ENCODE peak calls at places on chromosomes 2 and 18, in four cellular contexts. W is right atrium auricular region, A is kidney, L is ovary. B is an unnamed sample.
A peak's percentile ranks its signal among the peaks of the same experiment; 100 is the strongest.

GRCh38 chr2:30332791-30333453 is 101.6 kb downstream of the LBH start:
- DNase-seq in W (no peak), A (no peak), L (no peak), B (no peak)

GRCh38 chr2:12714391-12715221 is 2.1 kb upstream of the TRIB2 start:
- DNase-seq in W (no peak), A (peak; percentile 63), L (no peak), B (peak; percentile 47)

GRCh38 chr2:223759569-223760430 is 77.6 kb downstream of the AP1S3 start:
- DNase-seq in W (no peak), A (no peak), L (no peak), B (peak; percentile 93)

GRCh38 chr2:10584242-10584753 is 105.5 kb downstream of the NOL10 start:
- DNase-seq in W (no peak), A (no peak), L (no peak), B (peak; percentile 68)

GRCh38 chr2:8475349-8476045 is 206.4 kb upstream of the ID2 start:
- DNase-seq in W (no peak), A (no peak), L (no peak), B (no peak)

GRCh38 chr2:168992026-168992425 is 39.1 kb downstream of the ABCB11 start:
- DNase-seq in W (no peak), A (no peak), L (no peak), B (peak; percentile 94)

GRCh38 chr2:221958224-221958623 is 340.6 kb downstream of the PAX3 start:
- DNase-seq in W (no peak), A (no peak), L (no peak), B (no peak)

GRCh38 chr2:158546412-158547144 is 89.8 kb downstream of the PKP4 start:
- DNase-seq in W (no peak), A (no peak), L (no peak), B (no peak)

GRCh38 chr2:186187854-186188253 is 298.2 kb upstream of the ZC3H15 start:
- DNase-seq in W (no peak), A (no peak), L (no peak), B (no peak)

GRCh38 chr2:12347049-12347448 is 369.7 kb upstream of the TRIB2 start:
- DNase-seq in W (no peak), A (no peak), L (no peak), B (peak; percentile 95)

GRCh38 chr2:100237770-100238169 is 84.5 kb downstream of the LONRF2 start:
- DNase-seq in W (peak; percentile 40), A (no peak), L (no peak), B (no peak)

GRCh38 chr18:59416818-59417217 is 57.8 kb upstream of the LMAN1 start:
- DNase-seq in W (no peak), A (no peak), L (no peak), B (no peak)

GRCh38 chr18:45320724-45321123 is 294.6 kb upstream of the SLC14A2 start:
- DNase-seq in W (peak; percentile 73), A (no peak), L (no peak), B (no peak)

GRCh38 chr18:24942144-24942543 is 409.8 kb downstream of the ZNF521 start:
- DNase-seq in W (no peak), A (no peak), L (no peak), B (no peak)

GRCh38 chr2:98445708-98446577 is 1.3 kb downstream of the INPP4A start:
- DNase-seq in W (no peak), A (no peak), L (no peak), B (no peak)

GRCh38 chr2:68045337-68045736 is 17.5 kb downstream of the C1D start:
- DNase-seq in W (no peak), A (no peak), L (no peak), B (peak; percentile 59)

GRCh38 chr2:24672589-24672988 is 120.6 kb downstream of the PTRHD1 start:
- DNase-seq in W (no peak), A (no peak), L (no peak), B (no peak)

GRCh38 chr18:58091099-58091611 is 47.1 kb downstream of the NEDD4L start:
- DNase-seq in W (no peak), A (no peak), L (no peak), B (peak; percentile 73)

GRCh38 chr2:227450921-227451654 is 20.9 kb upstream of the AGFG1 start:
- DNase-seq in W (no peak), A (no peak), L (no peak), B (no peak)

GRCh38 chr2:64750001-64750816 is 96.5 kb upstream of the SERTAD2 start:
- DNase-seq in W (peak; percentile 71), A (peak; percentile 87), L (peak; percentile 75), B (no peak)

GRCh38 chr2:212330263-212330662 is 208.3 kb downstream of the ERBB4 start:
- DNase-seq in W (no peak), A (peak; percentile 26), L (no peak), B (no peak)

GRCh38 chr2:64291181-64291580 is 147.0 kb upstream of the PELI1 start:
- DNase-seq in W (no peak), A (no peak), L (no peak), B (peak; percentile 67)

GRCh38 chr18:6482198-6482977 is 67.7 kb upstream of the L3MBTL4 start:
- DNase-seq in W (peak; percentile 80), A (peak; percentile 92), L (peak; percentile 88), B (peak; percentile 35)

GRCh38 chr2:49241506-49241905 is 87.2 kb upstream of the FSHR start:
- DNase-seq in W (no peak), A (no peak), L (no peak), B (no peak)

GRCh38 chr18:54127759-54128378 is 96.6 kb downstream of the MBD2 start:
- DNase-seq in W (no peak), A (no peak), L (no peak), B (no peak)

GRCh38 chr2:31397099-31397498 is 17.4 kb downstream of the XDH start:
- DNase-seq in W (no peak), A (no peak), L (no peak), B (no peak)

GRCh38 chr2:190716176-190716807 is 67.4 kb downstream of the NAB1 start:
- DNase-seq in W (no peak), A (no peak), L (no peak), B (peak; percentile 32)

GRCh38 chr2:190717306-190717705 is 68.4 kb downstream of the NAB1 start:
- DNase-seq in W (no peak), A (no peak), L (no peak), B (no peak)

GRCh38 chr2:190720276-190720675 is 71.4 kb downstream of the NAB1 start:
- DNase-seq in W (no peak), A (no peak), L (no peak), B (no peak)

GRCh38 chr2:190718652-190719526 is 70.0 kb downstream of the NAB1 start:
- DNase-seq in W (peak; percentile 68), A (peak; percentile 77), L (no peak), B (peak; percentile 93)

DNA sequence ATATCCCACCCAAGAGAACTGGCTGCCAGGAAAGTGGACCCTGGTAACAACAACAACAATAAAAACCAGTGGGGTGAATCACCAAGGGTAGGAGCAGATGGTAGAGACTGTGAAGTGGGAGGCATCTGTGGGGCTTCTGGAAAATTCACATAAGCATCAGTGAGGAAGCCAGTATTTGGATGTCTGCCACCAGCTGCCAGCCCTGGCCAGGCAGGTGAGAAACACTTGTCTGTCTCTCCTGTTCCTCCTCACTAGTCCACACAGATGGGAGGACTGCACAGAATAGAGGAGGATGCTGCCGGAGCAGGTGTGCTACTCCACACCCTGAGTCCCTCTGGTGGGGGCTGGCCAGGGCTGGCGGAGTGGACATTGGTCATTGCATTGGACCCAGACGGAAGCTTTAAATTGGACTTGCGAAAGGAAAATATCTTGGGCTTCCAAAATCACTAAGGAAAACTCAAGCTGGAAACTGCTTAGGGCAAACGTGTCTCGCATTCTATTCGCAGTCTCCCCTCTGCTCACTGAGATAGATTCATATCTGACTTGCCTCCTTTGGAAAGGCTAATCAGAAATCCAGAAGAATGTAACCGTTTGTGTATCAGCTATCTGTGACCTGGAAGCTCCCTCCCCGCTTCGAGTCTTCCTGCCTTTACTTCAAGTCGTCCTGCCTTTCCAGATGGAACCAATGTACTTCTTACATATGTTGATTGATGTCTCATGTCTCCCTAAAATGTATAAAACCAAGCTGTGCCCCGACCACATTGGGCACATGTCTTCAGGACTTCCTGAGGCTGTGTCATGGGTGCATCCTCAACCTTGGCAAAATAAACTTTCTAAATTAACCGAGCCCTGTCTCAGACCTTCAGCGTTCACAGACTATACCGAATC is 69.1 kb downstream of the NAB1 start:
- DNase-seq in W (no peak), A (no peak), L (no peak), B (no peak)
- H3K27ac ChIP-seq in W (no peak overlapping the region), A (no peak overlapping the region), L (no peak overlapping the region), B (peak overlapping the region; percentile 44)

GRCh38 chr18:75230210-75231052 is 19.8 kb downstream of the TSHZ1 start:
- DNase-seq in W (no peak), A (no peak), L (no peak), B (no peak)

GRCh38 chr18:75228967-75229366 is 18.4 kb downstream of the TSHZ1 start:
- DNase-seq in W (no peak), A (no peak), L (no peak), B (no peak)

GRCh38 chr18:75227535-75227934 is 16.9 kb downstream of the TSHZ1 start:
- DNase-seq in W (no peak), A (no peak), L (no peak), B (no peak)

GRCh38 chr18:75229437-75229836 is 18.8 kb downstream of the TSHZ1 start:
- DNase-seq in W (no peak), A (no peak), L (no peak), B (no peak)

GRCh38 chr18:75231053-75231406 is 20.4 kb downstream of the TSHZ1 start:
- DNase-seq in W (no peak), A (no peak), L (no peak), B (no peak)
- TF ChIP-seq CTCF in W (no peak), A (no peak), L (no peak), B (no peak)

GRCh38 chr18:48922801-48923730 is 27.7 kb downstream of the SMAD7 start:
- DNase-seq in W (no peak), A (peak; percentile 93), L (peak; percentile 70), B (no peak)

GRCh38 chr18:48924621-48925601 is 25.9 kb downstream of the SMAD7 start:
- DNase-seq in W (no peak), A (peak; percentile 3), L (peak; percentile 58), B (no peak)

GRCh38 chr18:48921305-48922202 is 29.2 kb downstream of the SMAD7 start:
- DNase-seq in W (no peak), A (peak; percentile 69), L (no peak), B (no peak)

GRCh38 chr18:48922203-48922800 is 28.5 kb downstream of the SMAD7 start:
- DNase-seq in W (no peak), A (peak; percentile 37), L (no peak), B (no peak)

DNA sequence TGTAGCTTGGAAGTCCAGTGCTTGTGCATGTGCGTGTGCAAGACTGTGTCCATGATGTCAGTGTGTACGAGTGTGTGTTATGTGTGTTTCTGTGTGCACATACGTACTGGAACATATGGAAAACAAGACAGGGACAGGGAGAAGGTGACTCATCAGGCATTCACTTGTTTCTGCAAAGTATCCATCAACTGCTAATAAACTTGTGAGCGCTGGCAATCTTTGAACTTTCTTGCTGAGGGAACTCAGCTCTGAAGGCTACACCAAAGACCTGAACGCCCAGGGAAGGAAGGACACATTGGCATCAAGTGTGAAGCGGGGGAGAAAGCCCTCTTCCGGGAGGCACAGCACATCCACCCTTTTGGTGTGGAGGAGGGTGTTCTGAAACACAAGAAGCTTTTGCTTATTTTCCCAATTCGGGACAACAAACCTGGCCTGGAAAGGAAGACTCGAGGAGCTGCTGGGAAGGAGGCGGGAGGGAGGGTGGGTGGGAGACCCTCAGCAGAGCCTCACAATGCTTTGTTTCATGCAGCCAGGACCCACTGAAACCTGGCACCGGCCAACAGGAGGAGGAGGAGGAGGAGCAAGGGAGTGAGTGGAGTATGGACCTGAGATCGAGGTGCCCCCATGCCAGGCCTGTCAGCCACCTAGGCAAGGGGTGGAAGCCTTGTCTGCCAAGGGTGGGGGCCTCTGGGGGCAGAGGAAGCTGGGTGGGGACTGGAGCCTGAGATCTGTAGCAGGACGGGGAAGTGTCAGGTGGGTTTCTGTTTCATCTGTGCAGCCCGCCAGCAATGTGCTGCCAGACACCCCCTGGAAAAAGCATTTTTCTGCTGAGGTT is 26.8 kb downstream of the SMAD7 start:
- DNase-seq in W (no peak), A (no peak), L (no peak), B (peak; percentile 56)
- H3K4me1 ChIP-seq in W (no peaks in the 10 kb centered on the region), A (peaks cover 69% of the 10 kb centered on the region), L (peaks cover 52% of the 10 kb centered on the region), B (peaks cover 27% of the 10 kb centered on the region)

GRCh38 chr2:239145601-239146000 is 255.2 kb downstream of the HDAC4 start:
- DNase-seq in W (no peak), A (peak; percentile 14), L (no peak), B (no peak)
- H3K27ac ChIP-seq in W (no peak overlapping the region), A (no peak overlapping the region), L (no peak overlapping the region), B (no peak overlapping the region)

B was measured in foreskin keratinocyte.